ENCODE peak calls at places on chromosomes 5 and 9, in eight cellular contexts. T is sigmoid colon; P is SIG-M5; G is neural progenitor cell; A is activated naive CD8-positive, alpha-beta T cell treated with anti-CD3 and anti-CD28 coated beads, Interleukin-2, amount 50 U/mL, for 24 hours; N is lower leg skin; D is amniotic stem cell; K is tibial artery. Q is an unnamed sample.

GRCh38 chr9:104817437-104817836 is 53.5 kb downstream of the NIPSNAP3B start:
- DNase-seq in T (no peak), P (no peak), G (no peak), A (no peak), N (no peak), D (no peak), K (no peak), Q (no peak)

GRCh38 chr5:39024005-39024404 is 50.2 kb downstream of the RICTOR start:
- DNase-seq in T (no peak), P (no peak), G (peak), A (no peak), N (no peak), D (no peak), K (no peak), Q (peak)

GRCh38 chr5:27208051-27208450 is 169.7 kb upstream of the CDH9 start:
- DNase-seq in T (no peak), P (no peak), G (no peak), A (no peak), N (no peak), D (no peak), K (no peak), Q (no peak)

GRCh38 chr5:151670953-151671636 is 15.6 kb downstream of the SPARC start:
- DNase-seq in T (no peak), P (no peak), G (no peak), A (no peak), N (no peak), D (no peak), K (peak), Q (no peak)

GRCh38 chr9:36137392-36138004 is 965 bp downstream of the GLIPR2 start:
- DNase-seq in T (peak), P (no peak), G (peak), A (no peak), N (no peak), D (no peak), K (no peak), Q (no peak)

GRCh38 chr5:132816083-132816482 is 3.0 kb downstream of the SOWAHA start:
- DNase-seq in T (no peak), P (no peak), G (no peak), A (no peak), N (no peak), D (no peak), K (no peak), Q (no peak)

GRCh38 chr5:41707853-41708603 is 162.2 kb downstream of the OXCT1 start:
- DNase-seq in T (no peak), P (no peak), G (peak), A (no peak), N (no peak), D (peak), K (no peak), Q (peak)

GRCh38 chr5:111680737-111681413 is 76.1 kb downstream of the NREP start:
- DNase-seq in T (peak), P (no peak), G (no peak), A (no peak), N (no peak), D (peak), K (peak), Q (no peak)

GRCh38 chr9:129665008-129665771 is at the start of gene PRRX2:
- DNase-seq in T (no peak), P (no peak), G (peak), A (peak), N (peak), D (no peak), K (peak), Q (peak)

GRCh38 chr9:35798658-35799366 is 7.4 kb downstream of the NPR2 start:
- DNase-seq in T (no peak), P (no peak), G (no peak), A (no peak), N (peak), D (peak), K (no peak), Q (no peak)

GRCh38 chr5:68795190-68795589 is 298.6 kb upstream of the SLC30A5 start:
- DNase-seq in T (no peak), P (no peak), G (no peak), A (no peak), N (no peak), D (no peak), K (no peak), Q (no peak)

GRCh38 chr9:131473198-131473885 is 29.4 kb upstream of the POMT1 start:
- DNase-seq in T (peak), P (no peak), G (no peak), A (no peak), N (peak), D (no peak), K (no peak), Q (no peak)

GRCh38 chr5:123036391-123037103 is at the start of gene PPIC:
- DNase-seq in T (peak), P (no peak), G (peak), A (peak), N (peak), D (peak), K (peak), Q (peak)